ENCODE peak calls at places on chromosomes 11 and 22, in six cellular contexts. Y, A, R, O, I and P are unnamed samples.

GRCh38 chr22:20885017-20885556 is 26.3 kb downstream of the SNAP29 start:
- ATAC-seq in R (peak; percentile 56), A (peak; percentile 59), I (no peak), Y (peak; percentile 40), O (peak; percentile 35), P (no peak)

GRCh38 chr11:16191212-16191851 is 165.0 kb downstream of the SOX6 start:
- ATAC-seq in I (no peak), R (peak; percentile 56), Y (peak; percentile 75), A (peak; percentile 52), O (peak; percentile 60), P (no peak)

GRCh38 chr11:108253176-108253575 is 30.3 kb downstream of the ATM start:
- ATAC-seq in R (no peak), I (no peak), O (no peak), Y (no peak), A (no peak), P (no peak)

GRCh38 chr11:77467233-77467632 is 6.7 kb downstream of the PAK1 start:
- ATAC-seq in Y (no peak), I (no peak), O (no peak), R (no peak), A (no peak), P (no peak)

GRCh38 chr11:113238721-113239120 is 75.7 kb upstream of the TTC12 start:
- ATAC-seq in A (no peak), I (no peak), R (no peak), O (no peak), Y (no peak), P (no peak)

GRCh38 chr11:36409152-36409713 is 100.8 kb downstream of the TRAF6 start:
- ATAC-seq in Y (peak; percentile 80), I (no peak), O (no peak), R (no peak), A (no peak), P (no peak)

GRCh38 chr11:103958475-103959215 is 77.8 kb upstream of the DDI1 start:
- ATAC-seq in Y (no peak), A (no peak), R (peak; percentile 63), I (no peak), O (no peak), P (no peak)

GRCh38 chr11:132715041-132715440 is 817.3 kb downstream of the OPCML start:
- ATAC-seq in A (no peak), I (no peak), O (no peak), Y (no peak), R (no peak), P (no peak)

GRCh38 chr22:31150615-31151014 is 9.4 kb upstream of the RNF185 start:
- ATAC-seq in A (peak; percentile 56), Y (peak; percentile 54), O (peak; percentile 83), I (no peak), R (peak; percentile 61), P (no peak)

GRCh38 chr11:100730266-100730665 is 43.2 kb downstream of the ARHGAP42 start:
- ATAC-seq in R (no peak), Y (no peak), O (no peak), A (no peak), I (no peak), P (no peak)

GRCh38 chr11:132028380-132029240 is 658.2 kb downstream of the NTM start:
- ATAC-seq in A (peak; percentile 60), O (peak; percentile 82), I (no peak), Y (no peak), R (peak; percentile 80), P (peak; percentile 63)

GRCh38 chr22:50640857-50641647 is 13.1 kb upstream of the ARSA start:
- ATAC-seq in R (no peak), I (peak; percentile 34), A (no peak), O (peak; percentile 25), Y (no peak), P (no peak)

GRCh38 chr11:130188047-130188446 is 28.5 kb downstream of the ST14 start:
- ATAC-seq in Y (peak; percentile 22), O (no peak), I (no peak), A (no peak), R (no peak), P (no peak)

GRCh38 chr22:33476206-33476605 is 418.0 kb upstream of the SYN3 start:
- ATAC-seq in R (no peak), Y (no peak), O (no peak), A (no peak), I (no peak), P (no peak)

GRCh38 chr11:31060880-31061279 is 308.7 kb downstream of the DCDC1 start:
- ATAC-seq in I (no peak), Y (no peak), R (no peak), O (peak; percentile 75), A (peak; percentile 56), P (no peak)

GRCh38 chr11:128505449-128506058 is 81.8 kb downstream of the ETS1 start:
- ATAC-seq in Y (no peak), I (no peak), R (no peak), A (no peak), O (no peak), P (no peak)

GRCh38 chr11:33207408-33207985 is 46.2 kb upstream of the CSTF3 start:
- ATAC-seq in R (no peak), A (peak; percentile 27), Y (peak; percentile 78), O (peak; percentile 36), I (no peak), P (peak; percentile 76)

GRCh38 chr11:68609761-68610160 is 74.6 kb upstream of the GAL start:
- ATAC-seq in R (no peak), A (peak; percentile 16), Y (no peak), O (peak; percentile 20), I (no peak), P (no peak)

GRCh38 chr11:43508511-43508918 is 149.8 kb downstream of the TTC17 start:
- ATAC-seq in Y (no peak), I (no peak), O (no peak), R (peak; percentile 26), A (no peak), P (no peak)

GRCh38 chr22:42925598-42925997 is 68.5 kb upstream of the ARFGAP3 start:
- ATAC-seq in O (no peak), Y (no peak), A (no peak), R (peak; percentile 43), I (no peak), P (no peak)

GRCh38 chr22:29780781-29781676 is 13.9 kb downstream of the UQCR10 start:
- ATAC-seq in O (peak; percentile 48), A (peak; percentile 54), R (no peak), Y (peak; percentile 96), I (no peak), P (no peak)

DNA sequence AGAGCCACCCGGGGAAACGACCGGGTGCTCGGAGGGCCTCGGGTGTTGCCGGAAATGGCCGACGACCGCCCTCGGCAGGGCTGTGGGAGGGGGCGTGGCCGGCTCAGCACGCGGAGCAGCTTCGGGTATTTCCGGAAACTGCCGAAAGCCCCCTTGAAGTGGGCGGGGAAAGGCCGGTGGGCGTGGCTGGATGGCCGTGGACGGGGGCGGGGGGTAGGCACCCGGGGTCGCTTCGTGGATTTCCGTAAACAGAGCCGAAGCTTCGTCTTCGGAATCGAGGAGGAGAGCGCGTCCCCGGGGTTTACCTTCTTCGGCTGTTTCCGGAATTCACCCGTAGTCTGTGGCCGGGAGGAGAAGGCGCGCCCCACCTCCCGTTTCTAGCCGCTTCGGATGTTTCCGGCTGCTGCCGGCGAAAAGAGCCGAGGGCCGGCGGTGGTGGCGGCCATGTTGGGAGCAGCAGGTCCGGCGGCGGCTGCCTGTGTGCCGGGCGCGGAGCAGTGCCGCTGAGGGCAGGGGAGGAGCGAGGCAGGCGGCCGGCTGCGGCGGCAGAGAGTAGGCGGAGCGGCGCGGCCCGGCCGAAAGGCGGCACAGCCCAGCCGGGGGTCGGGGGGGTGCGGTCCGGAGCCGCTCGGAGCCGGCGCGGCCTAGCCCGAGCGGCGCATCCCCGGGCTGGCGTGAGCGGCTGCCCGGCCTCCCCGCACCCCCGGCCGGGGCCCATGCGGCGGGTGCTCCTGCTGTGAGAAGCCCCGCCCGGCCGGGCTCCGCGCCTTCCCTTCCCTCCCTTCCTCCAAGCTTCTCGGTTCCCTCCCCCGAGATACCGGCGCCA is at the start of gene MARK2:
- ATAC-seq in Y (peak; percentile 93), R (peak; percentile 88), A (peak; percentile 90), I (peak; percentile 98), O (peak; percentile 79), P (peak; percentile 92)
- TF ChIP-seq EP300 in Y (no peak), R (no peak), A (no peak), I (no peak), O (no peak), P (no peak)

GRCh38 chr22:38713921-38714320 is 8.2 kb downstream of the GTPBP1 start:
- ATAC-seq in I (no peak), O (no peak), Y (peak; percentile 67), R (no peak), A (no peak), P (no peak)

GRCh38 chr22:38710352-38710751 is 4.6 kb downstream of the GTPBP1 start:
- ATAC-seq in R (no peak), I (no peak), Y (no peak), O (no peak), A (no peak), P (no peak)

GRCh38 chr22:38715176-38715764 is 9.5 kb downstream of the GTPBP1 start:
- ATAC-seq in I (peak; percentile 5), A (no peak), R (no peak), Y (no peak), O (no peak), P (no peak)

GRCh38 chr22:38710866-38711265 is 5.1 kb downstream of the GTPBP1 start:
- ATAC-seq in O (no peak), I (no peak), A (no peak), R (no peak), Y (no peak), P (no peak)

GRCh38 chr22:38712496-38713207 is 6.9 kb downstream of the GTPBP1 start:
- ATAC-seq in R (no peak), I (no peak), Y (no peak), O (no peak), A (no peak), P (no peak)
- H3K4me1 ChIP-seq in R (peaks cover 17% of the 10 kb centered on the region), I (peaks cover 48% of the 10 kb centered on the region), Y (peaks cover 58% of the 10 kb centered on the region), O (peaks cover 15% of the 10 kb centered on the region), A (peaks cover 4% of the 10 kb centered on the region), P (peaks cover 8% of the 10 kb centered on the region)

GRCh38 chr11:117199061-117199915 is at the start of gene TAGLN:
- ATAC-seq in O (peak; percentile 30), A (peak; percentile 77), I (peak; percentile 76), R (no peak), Y (no peak), P (peak; percentile 85)
- TF ChIP-seq POLR2A in O (no peak), A (no peak), I (peak; percentile 43), R (no peak), Y (no peak), P (peak; percentile 95)

GRCh38 chr22:17562906-17563870 is at the start of gene SLC25A18:
- ATAC-seq in A (peak; percentile 62), I (no peak), O (peak; percentile 81), Y (peak; percentile 56), R (no peak), P (peak; percentile 65)
- TF ChIP-seq EP300 in A (no peak), I (no peak), O (no peak), Y (no peak), R (no peak), P (no peak)

DNA sequence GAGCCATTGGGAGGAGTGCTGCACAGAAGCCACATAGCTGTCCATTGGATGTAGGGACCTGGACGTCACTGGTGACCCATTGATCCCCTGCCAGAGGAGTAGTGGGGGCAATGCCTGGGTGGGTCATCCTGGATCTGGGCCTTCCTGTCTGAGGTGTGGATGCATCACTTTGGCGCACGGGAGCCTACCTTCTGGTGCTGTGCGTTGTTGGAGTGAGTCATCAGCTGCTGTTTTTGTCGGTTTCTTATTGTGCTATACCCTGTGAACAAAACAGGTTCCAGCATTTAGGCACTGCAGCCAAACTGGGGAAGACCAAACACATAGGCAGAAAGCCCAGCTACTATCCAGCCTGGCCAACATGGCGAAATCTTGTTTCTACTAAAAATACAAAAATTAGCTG is 3.2 kb downstream of the TAF6L start:
- ATAC-seq in Y (no peak), O (no peak), I (no peak), R (no peak), A (no peak), P (no peak)
- H3K4me1 ChIP-seq in Y (peaks cover 9% of the 10 kb centered on the region), O (peaks cover 23% of the 10 kb centered on the region), I (peaks cover 22% of the 10 kb centered on the region), R (peaks cover 17% of the 10 kb centered on the region), A (peaks cover 15% of the 10 kb centered on the region), P (peaks cover 18% of the 10 kb centered on the region)

GRCh38 chr11:121655481-121656332 is 202.9 kb upstream of the SORL1-AS1 start:
- ATAC-seq in R (peak; percentile 99), O (peak; percentile 93), A (peak; percentile 98), Y (peak; percentile 99), I (peak; percentile 97), P (peak; percentile 93)
- TF ChIP-seq POLR2A in R (no peak), O (no peak), A (no peak), Y (no peak), I (no peak), P (no peak)